ENCODE peak calls at places on chromosome 22, in ten cellular contexts. R is fibroblast of lung, U is NCI-H524 treated with DMSO at 0.1 percent for 48 hours, Z is GM10248, T is memory B cell, P is OCI-LY7, D is iPS-NIHi11, N is LHCN-M2, F is HFF-Myc, M is HuH-7.5. Y is an unnamed sample.

GRCh38 chr22:24429411-24430365 is 2.3 kb downstream of the ADORA2A start:
- DNase-seq in T (peak; percentile 18), M (no peak), F (no peak), N (peak; percentile 70), U (no peak), D (peak; percentile 60), P (peak; percentile 86), Z (peak; percentile 65), R (no peak), Y (no peak)

GRCh38 chr22:44668886-44669724 is 32.9 kb upstream of the PRR5 start:
- DNase-seq in R (no peak), U (no peak), F (no peak), Z (no peak), D (no peak), M (no peak), N (no peak), P (no peak), T (no peak), Y (no peak)

GRCh38 chr22:46171940-46172339 is 21.6 kb downstream of the PPARA start:
- DNase-seq in U (no peak), R (peak; percentile 51), F (peak; percentile 85), Z (no peak), P (no peak), M (no peak), N (peak; percentile 63), D (no peak), T (no peak), Y (no peak)

GRCh38 chr22:47357493-47357892 is 595.0 kb downstream of the TBC1D22A start:
- DNase-seq in T (no peak), Z (no peak), M (no peak), N (no peak), R (no peak), D (no peak), F (no peak), U (no peak), P (no peak), Y (no peak)

GRCh38 chr22:37440875-37441274 is 13.6 kb upstream of the ELFN2 start:
- DNase-seq in T (no peak), D (no peak), P (no peak), R (no peak), M (no peak), U (no peak), F (no peak), Z (no peak), N (no peak), Y (no peak)

GRCh38 chr22:19932367-19933206 is 9.0 kb upstream of the COMT start:
- DNase-seq in P (no peak), N (no peak), T (no peak), F (no peak), Z (no peak), M (no peak), U (no peak), D (no peak), R (no peak), Y (no peak)

GRCh38 chr22:49205401-49205800 is 622.3 kb downstream of the BRD1 start:
- DNase-seq in Z (no peak), N (no peak), T (no peak), M (no peak), P (no peak), R (no peak), D (no peak), F (no peak), U (no peak), Y (no peak)

GRCh38 chr22:42519544-42520237 is at the start of gene RRP7A:
- DNase-seq in Z (peak; percentile 87), N (peak; percentile 59), T (peak; percentile 72), P (peak; percentile 85), D (peak; percentile 87), M (peak; percentile 59), U (no peak), F (no peak), R (peak; percentile 68), Y (peak; percentile 61)

GRCh38 chr22:23204541-23205157 is 24.3 kb downstream of the BCR start:
- DNase-seq in U (peak; percentile 31), Z (no peak), R (no peak), P (no peak), F (no peak), T (no peak), M (no peak), N (no peak), D (peak; percentile 55), Y (no peak)

GRCh38 chr22:17201285-17201945 is 17.8 kb downstream of the ADA2 start:
- DNase-seq in M (peak; percentile 69), D (no peak), N (peak; percentile 10), R (peak; percentile 47), P (no peak), T (no peak), U (no peak), F (no peak), Z (no peak), Y (no peak)

GRCh38 chr22:38696606-38697005 is 4.1 kb downstream of the JOSD1 start:
- DNase-seq in U (no peak), F (peak; percentile 67), T (no peak), P (no peak), N (peak; percentile 80), M (no peak), Z (no peak), R (peak; percentile 83), D (no peak), Y (no peak)

GRCh38 chr22:40178417-40179409 is 988 bp downstream of the TNRC6B start:
- DNase-seq in F (no peak), N (peak; percentile 60), R (peak; percentile 48), M (no peak), Z (no peak), P (peak; percentile 70), T (peak; percentile 15), U (peak; percentile 50), D (peak; percentile 38), Y (no peak)

GRCh38 chr22:17634696-17635095 is 3.9 kb upstream of the BCL2L13 start:
- DNase-seq in M (no peak), T (no peak), D (no peak), R (no peak), P (no peak), U (no peak), Z (no peak), F (no peak), N (no peak), Y (no peak)

GRCh38 chr22:50473088-50473487 is 1.7 kb downstream of the SBF1 start:
- DNase-seq in T (peak; percentile 44), D (no peak), R (no peak), N (peak; percentile 11), F (no peak), Z (no peak), M (peak; percentile 89), P (peak; percentile 85), U (no peak), Y (no peak)

GRCh38 chr22:22787805-22788459 is 99.7 kb upstream of the IGLL5 start:
- DNase-seq in P (peak; percentile 82), Z (peak; percentile 79), D (peak; percentile 81), N (peak; percentile 28), M (peak; percentile 46), T (peak; percentile 72), F (peak; percentile 6), U (no peak), R (peak; percentile 49), Y (peak; percentile 46)

GRCh38 chr22:30047364-30047738 is 32.9 kb upstream of the HORMAD2 start:
- DNase-seq in N (peak; percentile 8), T (no peak), Z (no peak), M (no peak), D (peak; percentile 53), F (no peak), P (peak; percentile 24), U (no peak), R (peak; percentile 15), Y (no peak)

GRCh38 chr22:44191036-44191454 is 10.3 kb downstream of the PARVG start:
- DNase-seq in D (no peak), P (no peak), R (peak; percentile 8), Z (peak; percentile 63), F (no peak), M (no peak), N (no peak), T (peak; percentile 51), U (no peak), Y (peak; percentile 91)

GRCh38 chr22:25111579-25112517 is 87.8 kb upstream of the CRYBB3 start:
- DNase-seq in D (peak; percentile 46), P (no peak), T (no peak), F (no peak), U (no peak), R (no peak), Z (no peak), N (no peak), M (peak; percentile 29), Y (no peak)

GRCh38 chr22:45478108-45478771 is 24.4 kb upstream of the FBLN1 start:
- DNase-seq in F (peak; percentile 98), T (no peak), D (no peak), N (peak; percentile 84), R (peak; percentile 97), M (no peak), P (no peak), U (no peak), Z (no peak), Y (no peak)

GRCh38 chr22:33476716-33477115 is 418.5 kb upstream of the SYN3 start:
- DNase-seq in T (no peak), Z (no peak), P (no peak), F (no peak), R (peak; percentile 2), U (no peak), D (no peak), N (no peak), M (no peak), Y (no peak)

GRCh38 chr22:31605851-31606585 is 56.0 kb downstream of the PISD start:
- DNase-seq in T (no peak), N (no peak), R (no peak), F (no peak), U (peak; percentile 35), P (no peak), D (no peak), Z (no peak), M (no peak), Y (no peak)

GRCh38 chr22:24391836-24392217 is 35.6 kb upstream of the ADORA2A start:
- DNase-seq in F (no peak), P (no peak), Z (no peak), N (no peak), T (no peak), M (no peak), R (no peak), D (no peak), U (no peak), Y (no peak)

GRCh38 chr22:19082101-19082500 is 40.1 kb downstream of the DGCR2 start:
- DNase-seq in F (no peak), R (no peak), D (no peak), U (no peak), M (no peak), P (no peak), T (no peak), Z (no peak), N (no peak), Y (no peak)

GRCh38 chr22:30182365-30182764 is 64.2 kb downstream of the LIF start:
- DNase-seq in F (no peak), T (no peak), U (no peak), M (no peak), D (no peak), N (no peak), Z (no peak), P (no peak), R (peak; percentile 56), Y (no peak)

GRCh38 chr22:47794851-47795250 is 1032.4 kb downstream of the TBC1D22A start:
- DNase-seq in M (no peak), F (no peak), R (no peak), D (no peak), P (no peak), T (no peak), N (no peak), U (no peak), Z (no peak), Y (no peak)

GRCh38 chr22:47151490-47151889 is 389.0 kb downstream of the TBC1D22A start:
- DNase-seq in D (no peak), U (no peak), T (no peak), N (no peak), R (no peak), Z (no peak), M (no peak), P (no peak), F (no peak), Y (no peak)

GRCh38 chr22:49788492-49788891 is 39.2 kb downstream of the BRD1 start:
- DNase-seq in P (no peak), M (no peak), T (no peak), Z (no peak), N (no peak), R (peak; percentile 21), F (no peak), D (no peak), U (no peak), Y (no peak)

GRCh38 chr22:28414017-28414416 is 265.6 kb downstream of the TTC28 start:
- DNase-seq in N (no peak), F (no peak), R (no peak), P (no peak), U (no peak), T (no peak), D (no peak), Z (no peak), M (no peak), Y (no peak)